ENCODE peak calls at places on chromosome 1, in ten cellular contexts. E is tibial nerve, L is heart left ventricle, P is H1, F is esophagus squamous epithelium, W is stomach, B is uterus, C is HepG2, R is body of pancreas, H is spleen. J is an unnamed sample.

GRCh38 chr1:64470670-64471217 is 815 bp downstream of the CACHD1 start:
- DNase-seq in E (no peak), L (peak; percentile 74), P (peak; percentile 67), F (no peak), W (peak; percentile 32), B (peak; percentile 46), C (no peak), R (peak; percentile 37), H (peak; percentile 82), J (peak; percentile 42)

GRCh38 chr1:90768098-90768497 is 51.0 kb upstream of the BARHL2 start:
- DNase-seq in E (no peak), L (no peak), P (no peak), F (no peak), W (no peak), B (no peak), C (no peak), R (no peak), H (no peak), J (no peak)

GRCh38 chr1:35062518-35063196 is 16.5 kb upstream of the ZMYM1 start:
- DNase-seq in E (no peak), L (no peak), P (no peak), F (no peak), W (no peak), B (no peak), C (no peak), R (no peak), H (no peak), J (no peak)

GRCh38 chr1:24572301-24572700 is 16.4 kb downstream of the NCMAP start:
- DNase-seq in E (no peak), L (no peak), P (no peak), F (no peak), W (peak; percentile 54), B (no peak), C (no peak), R (no peak), H (no peak), J (no peak)

GRCh38 chr1:35030338-35031102 is 1.2 kb downstream of the ZMYM6 start:
- DNase-seq in E (peak; percentile 18), L (no peak), P (no peak), F (no peak), W (no peak), B (no peak), C (no peak), R (no peak), H (no peak), J (no peak)

GRCh38 chr1:172940170-172940855 is 110.4 kb downstream of the TNFSF18 start:
- DNase-seq in E (no peak), L (no peak), P (no peak), F (no peak), W (no peak), B (no peak), C (no peak), R (no peak), H (no peak), J (peak; percentile 40)

GRCh38 chr1:162366149-162366548 is 10.5 kb downstream of the SPATA46 start:
- DNase-seq in E (no peak), L (no peak), P (no peak), F (no peak), W (no peak), B (no peak), C (no peak), R (no peak), H (no peak), J (no peak)

GRCh38 chr1:27436204-27437159 is 44.1 kb downstream of the GPR3 start:
- DNase-seq in E (peak; percentile 56), L (no peak), P (no peak), F (no peak), W (no peak), B (no peak), C (peak; percentile 25), R (no peak), H (no peak), J (no peak)

GRCh38 chr1:222909586-222909985 is 94.7 kb downstream of the DISP1 start:
- DNase-seq in E (no peak), L (no peak), P (no peak), F (no peak), W (no peak), B (no peak), C (no peak), R (no peak), H (no peak), J (no peak)

GRCh38 chr1:33763406-33763805 is 100.5 kb upstream of the HMGB4 start:
- DNase-seq in E (no peak), L (no peak), P (no peak), F (no peak), W (no peak), B (no peak), C (no peak), R (no peak), H (no peak), J (no peak)

GRCh38 chr1:234535763-234536515 is 57.0 kb upstream of the TARBP1 start:
- DNase-seq in E (peak; percentile 63), L (no peak), P (no peak), F (no peak), W (peak; percentile 63), B (peak; percentile 65), C (no peak), R (peak; percentile 70), H (peak; percentile 61), J (peak; percentile 48)

GRCh38 chr1:151593651-151594625 is 17.9 kb upstream of the SNX27 start:
- DNase-seq in E (peak; percentile 74), L (peak; percentile 84), P (peak; percentile 92), F (no peak), W (peak; percentile 92), B (peak; percentile 67), C (peak; percentile 59), R (peak; percentile 91), H (peak; percentile 96), J (peak; percentile 90)

GRCh38 chr1:62025154-62025553 is 169.5 kb upstream of the L1TD1 start:
- DNase-seq in E (no peak), L (no peak), P (no peak), F (no peak), W (no peak), B (no peak), C (no peak), R (no peak), H (no peak), J (no peak)
- TF ChIP-seq POLR2A in E (no peak), L (no peak), P (no peak), F (no peak), W (no peak), B (no peak), C (no peak), R (no peak), H (no peak), J (no peak)

DNA sequence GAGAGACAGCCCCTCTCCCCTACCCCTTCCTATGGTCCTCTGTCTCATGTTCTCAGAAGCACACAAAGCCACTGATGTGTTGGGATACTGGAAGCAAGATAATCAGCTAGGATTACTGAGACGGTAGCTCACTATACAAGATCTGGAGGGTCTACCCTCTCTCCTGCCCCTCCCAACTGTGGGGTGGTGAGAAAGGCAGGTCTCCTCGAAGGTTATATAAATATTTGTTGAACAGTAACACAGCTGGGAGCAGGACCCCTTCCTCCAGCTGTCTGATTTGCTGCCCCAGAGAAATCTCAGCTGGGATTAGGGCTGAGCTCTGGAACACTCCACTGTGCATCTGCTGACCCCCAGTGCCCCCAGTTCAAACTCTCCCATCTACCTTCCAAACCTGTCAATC is 94.2 kb upstream of the IPO9 start:
- DNase-seq in E (no peak), L (no peak), P (no peak), F (no peak), W (no peak), B (no peak), C (no peak), R (no peak), H (no peak), J (no peak)
- H3K4me1 ChIP-seq in E (peaks cover 7% of the 10 kb centered on the region), L (peaks cover 74% of the 10 kb centered on the region), P (peaks cover 35% of the 10 kb centered on the region), F (peaks cover 32% of the 10 kb centered on the region), W (peaks cover 31% of the 10 kb centered on the region), B (no peaks in the 10 kb centered on the region), C (no peaks in the 10 kb centered on the region), R (peaks cover 18% of the 10 kb centered on the region), H (no peaks in the 10 kb centered on the region), J (peaks cover 10% of the 10 kb centered on the region)

GRCh38 chr1:22609291-22609690 is 27.1 kb upstream of the C1QA start:
- DNase-seq in E (no peak), L (no peak), P (no peak), F (no peak), W (no peak), B (no peak), C (no peak), R (no peak), H (no peak), J (no peak)
- TF ChIP-seq POLR2A in E (no peak), L (no peak), P (no peak), F (no peak), W (no peak), B (no peak), C (no peak), R (no peak), H (no peak), J (no peak)

GRCh38 chr1:202809597-202810159 is 1.1 kb upstream of the PCAT6 start:
- DNase-seq in E (no peak), L (no peak), P (no peak), F (no peak), W (no peak), B (no peak), C (no peak), R (no peak), H (no peak), J (no peak)

GRCh38 chr1:202810193-202810614 is 550 bp upstream of the PCAT6 start:
- DNase-seq in E (no peak), L (no peak), P (no peak), F (no peak), W (no peak), B (no peak), C (no peak), R (no peak), H (no peak), J (peak; percentile 37)

GRCh38 chr1:202807367-202807925 is 775 bp downstream of the KDM5B start:
- DNase-seq in E (no peak), L (no peak), P (peak; percentile 56), F (no peak), W (no peak), B (peak; percentile 34), C (no peak), R (peak; percentile 20), H (peak; percentile 87), J (peak; percentile 66)

GRCh38 chr1:202806845-202807366 is 1.3 kb downstream of the KDM5B start:
- DNase-seq in E (no peak), L (no peak), P (peak; percentile 59), F (no peak), W (no peak), B (peak; percentile 25), C (no peak), R (peak; percentile 18), H (peak; percentile 85), J (peak; percentile 60)

GRCh38 chr1:202807926-202808757 is at the start of gene KDM5B:
- DNase-seq in E (peak; percentile 46), L (peak; percentile 90), P (peak; percentile 88), F (no peak), W (peak; percentile 77), B (peak; percentile 76), C (peak; percentile 7), R (peak; percentile 75), H (peak; percentile 92), J (peak; percentile 86)
- H3K4me1 ChIP-seq in E (peaks cover 19% of the 10 kb centered on the region), L (peaks cover 7% of the 10 kb centered on the region), P (peaks cover 22% of the 10 kb centered on the region), F (peaks cover 32% of the 10 kb centered on the region), W (peaks cover 56% of the 10 kb centered on the region), B (no peaks in the 10 kb centered on the region), C (peaks cover 70% of the 10 kb centered on the region), R (peaks cover 36% of the 10 kb centered on the region), H (peaks cover 5% of the 10 kb centered on the region), J (peaks cover 34% of the 10 kb centered on the region)